ENCODE peak calls at places on chromosomes 2 and 18, in six cellular contexts. S is neural progenitor cell, B is psoas muscle, H is gastrocnemius medialis, D is esophagus squamous epithelium, W is astrocyte. K is an unnamed sample.

GRCh38 chr2:46650556-46651001 is 171.2 kb downstream of the TMEM247 start:
- DNase-seq in S (peak), B (no peak), H (peak), D (no peak), W (peak), K (peak)

GRCh38 chr18:69787825-69788547 is 159.7 kb downstream of the CD226 start:
- DNase-seq in S (no peak), B (no peak), H (no peak), D (no peak), W (peak), K (no peak)

GRCh38 chr18:23211146-23211545 is 75.9 kb downstream of the CABLES1 start:
- DNase-seq in S (no peak), B (no peak), H (no peak), D (no peak), W (no peak), K (no peak)

GRCh38 chr2:120719471-120719870 is 16.2 kb upstream of the GLI2 start:
- DNase-seq in S (no peak), B (no peak), H (no peak), D (no peak), W (no peak), K (no peak)

GRCh38 chr2:168632733-168633132 is 169.7 kb upstream of the NOSTRIN start:
- DNase-seq in S (peak), B (no peak), H (no peak), D (no peak), W (peak), K (no peak)

GRCh38 chr2:241064008-241064801 is 37.9 kb downstream of the MTERF4 start:
- DNase-seq in S (no peak), B (peak), H (no peak), D (no peak), W (no peak), K (no peak)

GRCh38 chr2:241279413-241279812 is 36.1 kb downstream of the HDLBP start:
- DNase-seq in S (no peak), B (no peak), H (no peak), D (no peak), W (no peak), K (no peak)

GRCh38 chr18:75211002-75211621 is 515 bp downstream of the TSHZ1 start:
- DNase-seq in S (peak), B (peak), H (no peak), D (no peak), W (no peak), K (no peak)

GRCh38 chr2:170843656-170844055 is 27.0 kb downstream of the GAD1 start:
- DNase-seq in S (no peak), B (no peak), H (no peak), D (no peak), W (peak), K (peak)

GRCh38 chr18:4844320-4844719 is 352.7 kb downstream of the AKAIN1 start:
- DNase-seq in S (no peak), B (no peak), H (no peak), D (no peak), W (no peak), K (no peak)
- H3K4me3 ChIP-seq in S (no peak), B (no peak), H (no peak), D (no peak), W (no peak), K (no peak)

GRCh38 chr2:236548179-236548918 is 21.3 kb upstream of the ACKR3 start:
- DNase-seq in S (no peak), B (no peak), H (no peak), D (no peak), W (peak), K (no peak)

GRCh38 chr2:236547725-236548124 is 21.9 kb upstream of the ACKR3 start:
- DNase-seq in S (no peak), B (no peak), H (no peak), D (no peak), W (no peak), K (no peak)

GRCh38 chr2:236550298-236550697 is 19.3 kb upstream of the ACKR3 start:
- DNase-seq in S (no peak), B (no peak), H (no peak), D (no peak), W (no peak), K (no peak)

GRCh38 chr2:236550701-236551465 is 18.7 kb upstream of the ACKR3 start:
- DNase-seq in S (no peak), B (no peak), H (no peak), D (no peak), W (no peak), K (no peak)

GRCh38 chr2:236549165-236549564 is 20.5 kb upstream of the ACKR3 start:
- DNase-seq in S (no peak), B (no peak), H (no peak), D (no peak), W (no peak), K (no peak)
- TF ChIP-seq CTCF in S (no peak), B (no peak), H (no peak), D (no peak), W (no peak), K (no peak)

GRCh38 chr2:218871345-218872302 is 9.0 kb upstream of the WNT10A start:
- DNase-seq in S (no peak), B (no peak), H (no peak), D (no peak), W (no peak), K (no peak)
- H3K4me3 ChIP-seq in S (no peak), B (peak), H (peak), D (no peak), W (no peak), K (no peak)

DNA sequence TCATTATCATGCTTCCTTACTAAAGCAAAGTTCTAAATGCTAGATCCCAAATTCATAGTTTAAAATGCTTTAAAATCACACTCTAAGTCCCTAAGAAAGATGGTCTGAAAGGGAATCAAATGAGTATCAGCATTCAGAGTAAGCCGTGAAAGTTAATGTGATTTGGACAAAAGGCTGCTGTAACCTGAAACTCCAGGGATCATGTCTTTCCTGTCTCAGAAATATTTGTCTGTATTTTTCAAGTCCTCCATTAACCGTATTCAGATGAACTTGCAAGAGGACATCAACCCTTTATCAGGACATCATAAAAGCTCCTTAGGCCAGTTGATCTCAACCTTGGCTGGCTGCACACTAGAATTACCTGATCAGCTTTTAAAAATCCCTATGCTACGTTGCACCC is 324.3 kb upstream of the PKDCC start:
- DNase-seq in S (no peak), B (no peak), H (no peak), D (no peak), W (no peak), K (no peak)
- TF ChIP-seq CTCF in S (no peak), B (no peak), H (no peak), D (no peak), W (no peak), K (no peak)

GRCh38 chr2:48532824-48533223 is 2.9 kb downstream of the STON1 start:
- DNase-seq in S (no peak), B (no peak), H (no peak), D (no peak), W (no peak), K (no peak)
- H3K4me3 ChIP-seq in S (no peak), B (no peak), H (no peak), D (no peak), W (no peak), K (no peak)

GRCh38 chr2:191869178-191869577 is 22.3 kb upstream of the CAVIN2 start:
- DNase-seq in S (peak), B (no peak), H (no peak), D (no peak), W (no peak), K (no peak)
- TF ChIP-seq CTCF in S (peak), B (no peak), H (no peak), D (no peak), W (peak), K (peak)

DNA sequence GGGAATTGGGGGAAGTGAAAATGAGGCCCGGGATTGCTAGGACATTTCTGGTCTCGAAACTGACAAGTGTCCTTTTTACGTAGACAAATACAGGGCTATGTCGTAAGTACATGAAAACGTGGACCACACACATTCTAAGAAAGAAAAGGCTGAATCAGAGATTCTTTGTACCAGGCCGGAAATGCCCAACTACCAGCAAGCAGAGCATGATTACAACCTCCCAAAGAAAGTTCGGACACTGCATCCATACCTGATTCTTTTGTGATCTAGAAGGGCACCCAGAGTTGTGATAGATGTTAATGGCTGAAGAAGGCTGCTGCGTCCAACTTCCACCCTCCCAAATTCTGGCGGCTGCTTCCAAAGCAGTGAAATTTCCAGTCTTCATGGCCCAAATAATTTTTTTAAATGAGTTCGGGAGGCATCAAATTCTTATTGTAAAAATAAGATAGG is 1.7 kb downstream of the RBMS1 start:
- DNase-seq in S (peak), B (no peak), H (no peak), D (no peak), W (peak), K (peak)
- H3K4me3 ChIP-seq in S (peak), B (peak), H (peak), D (peak), W (peak), K (peak)

GRCh38 chr18:10523544-10523943 is 2.3 kb upstream of the NAPG start:
- DNase-seq in S (no peak), B (no peak), H (no peak), D (no peak), W (no peak), K (no peak)
- TF ChIP-seq CTCF in S (no peak), B (no peak), H (no peak), D (no peak), W (no peak), K (no peak)